ENCODE peak calls at places on chromosomes 4 and X, in five cellular contexts. R, D, M, K and Y are unnamed samples.

GRCh38 chr4:7155611-7156071 is 36.7 kb upstream of the SORCS2 start:
- DNase-seq in K (peak; percentile 82), M (no peak), D (no peak), R (no peak), Y (no peak)

GRCh38 chr4:53730431-53730830 is 139.1 kb upstream of the LNX1 start:
- DNase-seq in R (no peak), K (no peak), D (no peak), M (no peak), Y (no peak)

GRCh38 chr4:2796261-2797187 is 3.6 kb downstream of the SH3BP2 start:
- DNase-seq in R (no peak), K (peak; percentile 95), M (peak; percentile 52), D (no peak), Y (no peak)

GRCh38 chr4:77820836-77821561 is 1.8 kb upstream of the CNOT6L start:
- DNase-seq in D (no peak), M (no peak), R (no peak), K (no peak), Y (no peak)

GRCh38 chrX:119062750-119063374 is 9.9 kb upstream of the CT47C1 start:
- DNase-seq in M (peak; percentile 19), R (no peak), K (peak; percentile 3), D (no peak), Y (no peak)

GRCh38 chrX:29858714-29859113 is 356.6 kb upstream of the MAGEB2 start:
- DNase-seq in D (no peak), M (peak; percentile 69), K (no peak), R (no peak), Y (no peak)

GRCh38 chrX:75603833-75604232 is 81.0 kb upstream of the ZDHHC15 start:
- DNase-seq in D (no peak), M (peak; percentile 28), K (no peak), R (no peak), Y (no peak)

GRCh38 chr4:85774000-85774399 is 299.1 kb downstream of the ARHGAP24 start:
- DNase-seq in M (no peak), D (no peak), K (no peak), R (no peak), Y (no peak)

GRCh38 chr4:138175337-138175794 is 66.8 kb downstream of the SLC7A11 start:
- DNase-seq in D (no peak), K (no peak), M (peak; percentile 61), R (no peak), Y (no peak)

GRCh38 chr4:74840931-74841330 is 46.6 kb upstream of the BTC start:
- DNase-seq in R (no peak), K (no peak), D (no peak), M (no peak), Y (no peak)

GRCh38 chr4:2402453-2402852 is 16.0 kb downstream of the ZFYVE28 start:
- DNase-seq in M (no peak), K (no peak), R (no peak), D (no peak), Y (no peak)

GRCh38 chr4:87141428-87141827 is 79.0 kb downstream of the KLHL8 start:
- DNase-seq in K (no peak), M (no peak), R (no peak), D (no peak), Y (no peak)

GRCh38 chr4:187799735-187800134 is 195.8 kb upstream of the ZFP42 start:
- DNase-seq in D (no peak), K (no peak), R (no peak), M (no peak), Y (no peak)

GRCh38 chrX:12974217-12974796 is 603 bp upstream of the TMSB4X start:
- DNase-seq in K (peak; percentile 67), R (no peak), M (peak; percentile 54), D (no peak), Y (no peak)

GRCh38 chr4:17068396-17068795 is 170.0 kb upstream of the LDB2 start:
- DNase-seq in R (no peak), D (no peak), M (peak; percentile 38), K (no peak), Y (no peak)

GRCh38 chr4:121071640-121072037 is 696 bp downstream of the NDNF start:
- DNase-seq in M (no peak), R (no peak), K (no peak), D (no peak), Y (no peak)